ENCODE peak calls at places on chromosomes 5 and 9, in five cellular contexts. I is pancreas; J is GM13977; H is endothelial cell; C is CD4-positive, alpha-beta T cell. T is an unnamed sample.

GRCh38 chr9:134944351-134944802 is 26.7 kb upstream of the FCN1 start:
- DNase-seq in I (no peak), J (no peak), H (no peak), C (no peak), T (no peak)

GRCh38 chr9:28064241-28064640 is 491.0 kb upstream of the C9orf72 start:
- DNase-seq in I (no peak), J (no peak), H (no peak), C (no peak), T (no peak)

GRCh38 chr9:20271723-20272122 is 350.6 kb downstream of the MLLT3 start:
- DNase-seq in I (no peak), J (no peak), H (no peak), C (no peak), T (no peak)

GRCh38 chr9:118538981-118539380 is 830.3 kb downstream of the BRINP1 start:
- DNase-seq in I (no peak), J (no peak), H (no peak), C (no peak), T (no peak)

GRCh38 chr5:172724658-172725183 is 46.3 kb downstream of the DUSP1 start:
- DNase-seq in I (no peak), J (no peak), H (no peak), C (no peak), T (no peak)

GRCh38 chr5:173498286-173498685 is 118.2 kb downstream of the BOD1 start:
- DNase-seq in I (no peak), J (no peak), H (no peak), C (no peak), T (no peak)

GRCh38 chr9:91725651-91726050 is 224.4 kb downstream of the ROR2 start:
- DNase-seq in I (no peak), J (no peak), H (no peak), C (no peak), T (no peak)

GRCh38 chr5:82308997-82309670 is 31.0 kb upstream of the RPS23 start:
- DNase-seq in I (no peak), J (no peak), H (no peak), C (no peak), T (no peak)

GRCh38 chr5:10628601-10629000 is 64.7 kb downstream of the ANKRD33B start:
- DNase-seq in I (no peak), J (no peak), H (no peak), C (no peak), T (no peak)

GRCh38 chr9:130542457-130543228 is 36.7 kb upstream of the FUBP3 start:
- DNase-seq in I (no peak), J (no peak), H (no peak), C (no peak), T (peak)

GRCh38 chr5:1211701-1212100 is 10.3 kb downstream of the SLC6A19 start:
- DNase-seq in I (no peak), J (no peak), H (no peak), C (no peak), T (no peak)

GRCh38 chr5:15183520-15183919 is 311.9 kb upstream of the ANKH start:
- DNase-seq in I (no peak), J (no peak), H (no peak), C (no peak), T (peak)

GRCh38 chr9:112203536-112203935 is 28.4 kb upstream of the SUSD1 start:
- DNase-seq in I (no peak), J (no peak), H (no peak), C (no peak), T (peak)

GRCh38 chr9:77575785-77576184 is 72.3 kb downstream of the GNA14 start:
- DNase-seq in I (no peak), J (no peak), H (peak), C (no peak), T (peak)

GRCh38 chr5:143916441-143916840 is 104.5 kb downstream of the HMHB1 start:
- DNase-seq in I (no peak), J (no peak), H (no peak), C (no peak), T (no peak)

DNA sequence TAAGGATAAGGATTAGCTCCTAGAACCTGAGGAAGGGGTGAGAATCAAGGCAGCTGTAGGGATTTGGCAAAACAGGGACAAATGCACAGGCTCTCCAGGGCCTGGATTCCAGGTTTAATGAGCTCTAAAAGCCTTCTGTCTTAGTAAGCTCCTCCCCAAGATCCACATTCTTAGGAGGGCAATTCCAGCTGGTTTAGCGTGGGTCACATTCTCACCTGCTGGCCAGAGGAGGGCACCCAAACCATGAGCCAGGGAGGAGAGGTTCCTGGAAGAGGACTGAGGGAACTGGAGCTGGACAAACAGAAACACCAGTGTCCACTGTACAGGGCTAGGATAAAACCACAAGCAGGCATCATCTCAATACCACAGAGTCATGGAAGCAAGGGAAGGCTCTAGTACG is 480.0 kb downstream of the CCDC171 start:
- DNase-seq in I (no peak), J (no peak), H (no peak), C (no peak), T (peak)
- TF ChIP-seq CTCF in I (no peak), J (no peak), H (no peak), C (no peak), T (no peak)

GRCh38 chr5:32769711-32770110 is 58.6 kb downstream of the NPR3 start:
- DNase-seq in I (no peak), J (no peak), H (no peak), C (no peak), T (no peak)

GRCh38 chr5:32773944-32774343 is 62.8 kb downstream of the NPR3 start:
- DNase-seq in I (no peak), J (no peak), H (no peak), C (no peak), T (no peak)

GRCh38 chr5:32771037-32771436 is 59.9 kb downstream of the NPR3 start:
- DNase-seq in I (no peak), J (no peak), H (no peak), C (no peak), T (no peak)

GRCh38 chr5:32767948-32768427 is 56.9 kb downstream of the NPR3 start:
- DNase-seq in I (no peak), J (no peak), H (no peak), C (no peak), T (peak)

DNA sequence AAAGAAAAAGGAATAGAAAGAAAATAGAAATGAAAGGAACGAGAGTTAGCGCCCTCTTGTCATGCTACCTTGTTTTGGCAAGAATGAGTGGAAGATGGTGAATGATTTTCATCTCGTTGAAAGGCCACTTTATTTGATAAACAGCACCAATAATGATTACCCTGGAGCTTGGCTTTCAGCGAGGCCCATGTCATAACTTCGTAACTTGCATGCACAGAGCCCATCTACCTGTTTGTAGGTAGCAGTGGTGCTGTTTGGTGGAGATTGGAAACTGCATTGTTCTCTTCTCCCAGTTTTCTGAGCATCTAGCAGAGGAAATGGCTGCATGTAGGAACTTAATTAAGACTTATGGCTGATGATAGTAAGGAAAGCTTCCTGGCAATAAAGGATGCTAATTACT is 59.3 kb downstream of the NPR3 start:
- DNase-seq in I (no peak), J (no peak), H (no peak), C (no peak), T (no peak)
- TF ChIP-seq CTCF in I (no peak), J (no peak), H (no peak), C (no peak), T (no peak)

DNA sequence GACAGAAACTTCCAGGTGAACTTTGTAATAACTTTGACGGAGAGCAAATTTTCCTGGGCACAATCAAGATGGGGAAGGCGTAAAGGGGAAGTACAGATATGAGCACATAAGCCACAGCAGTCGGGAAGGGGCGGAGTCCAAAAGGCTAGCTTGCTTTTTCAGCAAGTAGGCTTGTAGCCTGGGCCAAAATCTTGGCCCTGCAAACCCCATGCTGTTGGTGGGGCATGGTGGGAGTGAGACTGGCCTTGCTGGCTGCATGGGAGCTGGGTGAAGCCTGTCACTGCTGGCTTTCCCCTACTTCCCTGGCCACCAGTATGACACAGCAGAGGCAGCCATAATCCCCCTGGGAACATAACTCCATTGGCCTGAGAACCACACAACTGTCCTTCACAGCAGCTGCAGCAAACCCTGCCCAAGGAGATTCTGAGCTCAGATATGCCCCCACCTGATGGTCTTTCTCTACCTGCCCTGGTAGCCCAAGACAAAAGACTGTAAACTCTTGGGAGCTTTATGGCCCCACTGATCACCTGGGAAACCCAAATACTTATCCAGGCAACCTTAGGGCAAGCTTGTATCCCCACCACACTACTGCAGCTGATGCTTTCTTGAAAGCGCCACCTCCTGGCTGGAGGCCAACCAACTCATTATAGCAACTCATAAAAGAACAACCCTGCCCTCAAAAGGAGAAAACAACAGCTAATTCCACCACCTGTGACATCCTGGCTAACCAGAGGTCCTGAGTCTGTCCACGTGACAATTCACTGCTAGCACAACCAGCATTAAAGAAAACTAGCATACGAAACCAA is 24.0 kb downstream of the DCTN4 start:
- DNase-seq in I (no peak), J (peak), H (no peak), C (no peak), T (peak)
- TF ChIP-seq CTCF in I (no peak), J (peak), H (no peak), C (no peak), T (no peak)

DNA sequence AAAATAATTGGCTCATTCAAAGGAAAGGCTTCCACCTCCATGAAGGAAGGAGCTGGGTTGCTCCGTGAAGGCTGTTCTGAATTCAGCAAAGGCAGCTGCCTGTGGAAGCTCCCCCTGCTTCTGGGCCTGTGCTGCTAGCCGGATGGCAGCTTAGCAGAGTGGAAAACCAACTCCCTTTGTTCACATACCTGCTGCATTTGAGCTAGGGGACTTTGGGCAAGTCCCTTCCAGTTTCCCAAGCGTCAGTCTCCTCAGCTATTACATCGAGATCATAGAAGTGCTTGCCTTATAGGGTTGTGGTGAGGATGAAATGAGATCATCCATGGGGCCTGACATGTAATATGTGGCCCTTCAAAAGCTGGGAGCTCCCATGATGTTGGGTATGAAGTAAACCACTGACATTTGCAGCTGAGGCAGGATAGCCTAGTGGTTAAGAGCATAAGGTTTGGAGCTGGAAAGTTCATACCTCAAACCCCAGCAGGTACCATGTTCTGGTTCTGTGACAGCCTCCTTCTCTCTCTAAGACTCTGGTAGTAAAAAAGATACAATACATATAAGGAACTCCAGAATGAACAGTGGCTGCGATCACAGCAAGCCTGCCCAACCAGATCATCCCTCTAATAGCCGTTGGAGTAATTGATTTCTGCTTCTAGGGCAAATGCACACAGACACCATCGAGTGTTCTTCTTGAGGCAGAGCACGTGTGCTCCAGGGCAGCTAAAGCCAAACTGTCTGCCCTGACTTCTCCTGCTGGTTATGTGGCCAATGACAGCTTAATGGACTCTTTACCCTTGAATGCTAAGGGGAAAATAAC is 11.0 kb upstream of the DENND1A start:
- DNase-seq in I (no peak), J (peak), H (no peak), C (no peak), T (no peak)
- TF ChIP-seq CTCF in I (no peak), J (no peak), H (no peak), C (no peak), T (no peak)

GRCh38 chr5:134462761-134463160 is 51.1 kb upstream of the CDKN2AIPNL start:
- DNase-seq in I (no peak), J (no peak), H (no peak), C (no peak), T (no peak)
- TF ChIP-seq CTCF in I (no peak), J (no peak), H (no peak), C (no peak), T (no peak)

DNA sequence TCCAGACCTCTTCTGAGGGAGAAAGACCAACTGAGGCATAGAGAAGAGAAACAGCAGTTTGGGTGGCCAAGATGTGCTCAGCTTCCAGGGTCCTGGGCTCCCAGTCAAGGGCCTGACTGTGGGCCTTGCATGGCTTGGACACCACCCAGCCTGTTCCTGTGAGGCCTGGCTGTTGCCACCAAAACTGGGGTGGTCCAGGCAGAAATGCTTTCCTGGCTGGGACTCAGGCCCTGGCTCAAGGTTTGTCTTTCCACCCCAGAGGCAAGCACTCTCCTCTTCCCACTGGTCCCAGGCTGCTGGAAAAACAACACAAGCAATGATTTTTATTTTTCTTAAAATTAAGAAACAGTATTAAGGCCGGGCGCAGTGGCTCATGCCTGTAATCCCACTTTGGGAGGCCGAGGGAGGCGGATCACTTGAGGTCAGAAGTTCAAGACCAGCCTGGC is 13.3 kb downstream of the MYOZ3 start:
- DNase-seq in I (no peak), J (no peak), H (no peak), C (no peak), T (no peak)
- TF ChIP-seq CTCF in I (no peak), J (no peak), H (no peak), C (no peak), T (no peak)

DNA sequence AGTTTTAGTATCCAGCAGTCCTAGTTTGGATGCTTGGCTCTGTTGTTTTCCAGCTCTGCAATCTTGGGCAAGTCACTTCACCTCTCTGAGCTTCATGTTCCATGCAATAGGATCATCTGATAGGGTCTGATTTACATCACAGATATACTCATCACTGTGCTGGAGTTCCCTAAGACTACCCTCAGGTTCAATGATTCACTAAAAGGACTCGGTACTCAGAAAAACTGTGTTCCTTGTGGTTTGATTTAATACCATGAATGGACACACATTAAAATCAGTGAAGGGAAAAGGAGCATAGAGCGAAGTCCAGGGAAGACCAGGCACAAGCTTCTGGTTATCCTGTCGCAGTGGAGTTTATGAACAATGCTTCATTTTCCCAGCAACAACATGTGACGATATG is 119.9 kb upstream of the EFNA5 start:
- DNase-seq in I (no peak), J (no peak), H (no peak), C (no peak), T (no peak)
- TF ChIP-seq CTCF in I (no peak), J (no peak), H (no peak), C (no peak), T (no peak)

DNA sequence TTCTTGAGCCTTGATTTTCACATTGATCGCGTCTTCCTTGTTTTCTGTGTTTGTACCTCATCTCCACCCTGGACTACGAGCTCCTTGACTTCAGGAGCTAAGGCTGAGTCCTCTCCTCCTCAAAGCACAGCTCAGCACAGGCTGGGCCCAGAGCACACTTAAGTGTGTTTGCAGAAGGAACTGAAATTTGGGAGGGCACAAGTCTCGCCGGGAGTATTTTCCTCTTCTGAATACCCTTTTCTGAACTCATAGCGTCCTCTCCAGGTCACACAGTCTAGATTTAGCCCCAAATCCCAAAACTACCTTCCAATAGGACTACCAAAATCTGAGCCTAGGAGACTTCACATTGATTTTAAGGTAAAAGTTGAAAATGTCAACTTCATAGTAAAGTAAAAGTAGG is 41.6 kb downstream of the TSTD2 start:
- DNase-seq in I (no peak), J (no peak), H (no peak), C (no peak), T (no peak)
- TF ChIP-seq CTCF in I (no peak), J (no peak), H (no peak), C (no peak), T (no peak)

GRCh38 chr9:88990721-88991065 is 575 bp upstream of the S1PR3 start:
- DNase-seq in I (no peak), J (no peak), H (peak), C (no peak), T (no peak)

GRCh38 chr9:88993327-88993726 is 2.1 kb downstream of the S1PR3 start:
- DNase-seq in I (no peak), J (no peak), H (no peak), C (no peak), T (no peak)

GRCh38 chr9:88992556-88992955 is 1.3 kb downstream of the S1PR3 start:
- DNase-seq in I (no peak), J (no peak), H (no peak), C (no peak), T (no peak)

GRCh38 chr9:88989961-88990570 is 1.2 kb upstream of the S1PR3 start:
- DNase-seq in I (no peak), J (no peak), H (no peak), C (no peak), T (no peak)

GRCh38 chr9:88991066-88992030 is at the start of gene S1PR3:
- DNase-seq in I (peak), J (peak), H (peak), C (no peak), T (peak)
- TF ChIP-seq CTCF in I (no peak), J (no peak), H (no peak), C (no peak), T (no peak)

GRCh38 chr5:140075371-140075770 is 32.3 kb upstream of the NRG2 start:
- DNase-seq in I (no peak), J (peak), H (no peak), C (no peak), T (peak)

GRCh38 chr5:140076788-140077187 is 33.7 kb upstream of the NRG2 start:
- DNase-seq in I (no peak), J (no peak), H (no peak), C (no peak), T (no peak)

GRCh38 chr5:140072812-140073211 is 29.7 kb upstream of the NRG2 start:
- DNase-seq in I (no peak), J (no peak), H (no peak), C (no peak), T (no peak)

GRCh38 chr5:140076142-140076541 is 33.0 kb upstream of the NRG2 start:
- DNase-seq in I (no peak), J (no peak), H (no peak), C (no peak), T (no peak)

DNA sequence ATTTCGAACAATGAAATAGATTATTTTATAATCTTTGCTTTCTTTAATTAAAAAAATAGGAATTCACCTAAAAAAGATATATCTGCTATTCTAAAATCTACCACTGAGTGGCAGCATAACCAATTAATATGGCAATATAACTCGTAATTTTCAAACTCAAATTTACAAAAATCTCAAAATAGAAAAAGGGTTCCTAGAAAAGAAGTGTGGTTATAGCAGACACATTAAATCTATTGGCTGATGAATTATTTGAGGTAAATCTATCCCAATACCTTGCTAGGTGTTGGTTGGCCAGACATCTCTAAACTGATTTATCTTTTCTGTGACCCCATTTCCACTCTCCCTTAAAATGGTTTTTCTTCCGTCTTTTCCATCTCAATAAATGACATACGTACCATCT is 30.2 kb upstream of the NRG2 start:
- DNase-seq in I (no peak), J (peak), H (no peak), C (no peak), T (peak)
- TF ChIP-seq CTCF in I (peak), J (peak), H (peak), C (peak), T (peak)